ENCODE peak calls at places on chromosomes 13 and 19, in five cellular contexts. P, H, F, Q and B are unnamed samples.

GRCh38 chr19:1130801-1131717 is 27.3 kb downstream of the GPX4 start:
- DNase-seq in P (peak; percentile 42), H (no peak), F (no peak), Q (no peak), B (no peak)

GRCh38 chr19:35704218-35704617 is at the start of gene ZBTB32:
- DNase-seq in P (no peak), H (peak; percentile 77), F (no peak), Q (no peak), B (no peak)

GRCh38 chr13:114043421-114044053 is 69.7 kb upstream of the C13orf46 start:
- DNase-seq in P (no peak), H (no peak), F (peak; percentile 19), Q (peak; percentile 49), B (peak; percentile 83)

GRCh38 chr13:37138169-37138568 is 32.7 kb upstream of the CSNK1A1L start:
- DNase-seq in P (no peak), H (no peak), F (no peak), Q (no peak), B (peak; percentile 74)

GRCh38 chr13:55572862-55573261 is 1567.9 kb upstream of the PRR20A start:
- DNase-seq in P (no peak), H (no peak), F (no peak), Q (no peak), B (no peak)

GRCh38 chr19:54179921-54180452 is 7.0 kb upstream of the TMC4 start:
- DNase-seq in P (no peak), H (peak; percentile 89), F (no peak), Q (no peak), B (no peak)

GRCh38 chr13:110873639-110874507 is 41.0 kb downstream of the ANKRD10 start:
- DNase-seq in P (no peak), H (no peak), F (no peak), Q (no peak), B (no peak)

GRCh38 chr13:39365879-39366278 is 237.1 kb downstream of the LHFPL6 start:
- DNase-seq in P (no peak), H (no peak), F (no peak), Q (no peak), B (no peak)

GRCh38 chr13:100382787-100383186 is 205.8 kb downstream of the GGACT start:
- DNase-seq in P (no peak), H (no peak), F (peak; percentile 4), Q (no peak), B (no peak)

GRCh38 chr13:111202745-111203144 is 87.6 kb downstream of the ARHGEF7 start:
- DNase-seq in P (no peak), H (no peak), F (peak; percentile 41), Q (no peak), B (peak; percentile 87)

GRCh38 chr13:108496364-108497215 is 132.8 kb upstream of the MYO16 start:
- DNase-seq in P (no peak), H (peak; percentile 23), F (no peak), Q (no peak), B (no peak)

GRCh38 chr13:99862243-99862642 is 109.3 kb downstream of the ZIC5 start:
- DNase-seq in P (no peak), H (no peak), F (no peak), Q (no peak), B (no peak)

GRCh38 chr19:30163663-30164062 is 208.5 kb upstream of the ZNF536 start:
- DNase-seq in P (no peak), H (no peak), F (no peak), Q (no peak), B (no peak)

GRCh38 chr19:57302727-57303401 is 17.4 kb upstream of the ZNF543 start:
- DNase-seq in P (no peak), H (no peak), F (no peak), Q (no peak), B (no peak)

GRCh38 chr19:57560049-57560491 is 407 bp upstream of the ZNF550 start:
- DNase-seq in P (no peak), H (no peak), F (no peak), Q (no peak), B (peak; percentile 72)

GRCh38 chr13:89982406-89983085 is 1364.9 kb upstream of the MIR17HG start:
- DNase-seq in P (no peak), H (no peak), F (peak; percentile 12), Q (no peak), B (no peak)

GRCh38 chr19:7500811-7501450 is 12.1 kb upstream of the PEX11G start:
- DNase-seq in P (no peak), H (peak; percentile 78), F (peak; percentile 30), Q (no peak), B (no peak)

GRCh38 chr19:12985049-12985776 is 10.1 kb upstream of the NFIX start:
- DNase-seq in P (peak; percentile 27), H (no peak), F (no peak), Q (peak; percentile 80), B (peak; percentile 54)

GRCh38 chr13:25768726-25769270 is 283.0 kb downstream of the SHISA2 start:
- DNase-seq in P (no peak), H (no peak), F (no peak), Q (no peak), B (no peak)

GRCh38 chr13:58876473-58876872 is 1244.9 kb downstream of the PCDH17 start:
- DNase-seq in P (no peak), H (no peak), F (no peak), Q (no peak), B (no peak)

GRCh38 chr19:42024622-42025111 is 30.6 kb upstream of the ATP1A3 start:
- DNase-seq in P (no peak), H (peak; percentile 40), F (no peak), Q (no peak), B (no peak)

GRCh38 chr19:41376241-41376997 is at the start of gene TMEM91:
- DNase-seq in P (no peak), H (peak; percentile 65), F (no peak), Q (peak; percentile 45), B (no peak)

GRCh38 chr13:95155093-95155492 is 146.2 kb downstream of the ABCC4 start:
- DNase-seq in P (no peak), H (no peak), F (no peak), Q (no peak), B (no peak)

GRCh38 chr13:36447501-36447900 is 15.2 kb downstream of the CCNA1 start:
- DNase-seq in P (no peak), H (no peak), F (no peak), Q (no peak), B (no peak)

GRCh38 chr19:53871448-53871847 is 3.8 kb downstream of the MYADM start:
- DNase-seq in P (no peak), H (no peak), F (no peak), Q (no peak), B (no peak)

GRCh38 chr19:13089139-13089856 is 13.4 kb downstream of the LYL1 start:
- DNase-seq in P (no peak), H (no peak), F (no peak), Q (no peak), B (no peak)

GRCh38 chr13:40528881-40529280 is 137.6 kb downstream of the FOXO1 start:
- DNase-seq in P (no peak), H (no peak), F (no peak), Q (no peak), B (no peak)

GRCh38 chr19:54207908-54208783 is 7.5 kb downstream of the RPS9 start:
- DNase-seq in P (peak; percentile 32), H (no peak), F (no peak), Q (no peak), B (no peak)

GRCh38 chr19:55175117-55175867 is 4.8 kb downstream of the SYT5 start:
- DNase-seq in P (no peak), H (no peak), F (no peak), Q (no peak), B (no peak)

GRCh38 chr19:5679289-5680082 is 830 bp downstream of the MICOS13 start:
- DNase-seq in P (no peak), H (no peak), F (no peak), Q (no peak), B (no peak)
- H3K27ac ChIP-seq in P (peak overlapping the region; percentile 98), H (peak overlapping the region; percentile 44), F (peak overlapping the region; percentile 35), Q (peak overlapping the region; percentile 92), B (no peak overlapping the region)

DNA sequence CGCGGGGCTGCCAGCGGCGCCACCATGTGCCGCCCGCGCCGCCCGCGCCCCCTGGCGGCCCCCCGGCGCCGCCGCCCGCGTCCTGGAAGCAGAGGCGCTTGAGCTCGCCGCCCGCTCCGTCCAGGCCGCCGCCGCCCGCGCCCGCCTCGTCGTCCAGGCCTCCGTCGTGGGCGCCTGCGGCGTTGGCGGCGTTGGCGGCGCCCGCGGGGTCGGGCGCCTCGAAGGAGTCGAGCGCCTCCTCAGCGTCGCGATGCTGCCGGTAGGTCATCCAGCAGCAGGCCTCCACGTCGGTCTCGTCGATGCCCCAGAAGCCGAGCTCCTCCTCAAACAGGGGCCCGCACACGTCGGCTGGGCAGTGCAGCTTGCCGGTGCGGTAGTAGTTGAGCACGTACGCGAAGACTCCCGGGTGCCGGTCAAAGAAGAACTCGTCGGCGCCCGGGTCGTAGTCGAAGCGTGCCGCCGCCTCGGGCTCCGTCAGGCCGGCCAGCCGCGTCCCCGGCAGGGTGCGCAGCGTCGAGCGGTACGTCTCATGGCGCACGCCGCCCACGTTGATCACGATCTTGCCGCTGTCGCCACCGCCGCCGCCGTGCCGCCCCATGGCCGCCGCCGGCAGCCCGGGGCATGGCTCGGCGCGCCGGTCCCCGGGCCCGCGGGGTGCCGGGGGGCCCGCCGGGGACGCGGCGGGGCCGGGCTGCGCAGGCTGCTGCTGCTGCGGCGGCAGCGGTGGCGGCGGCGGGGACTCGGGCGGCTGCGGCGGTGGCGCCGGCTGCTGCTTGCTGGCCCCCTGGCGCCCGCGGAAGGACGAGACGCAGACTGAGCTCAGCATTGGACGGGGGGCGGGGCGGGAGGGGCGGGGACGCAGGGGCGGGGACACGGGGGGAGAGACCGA is 676 bp downstream of the KCNC3 start:
- DNase-seq in P (no peak), H (peak; percentile 48), F (no peak), Q (no peak), B (no peak)
- H3K4me1 ChIP-seq in P (peaks cover 51% of the 10 kb centered on the region), H (peaks cover 33% of the 10 kb centered on the region), F (no peaks in the 10 kb centered on the region), Q (peaks cover 22% of the 10 kb centered on the region), B (peaks cover 3% of the 10 kb centered on the region)

DNA sequence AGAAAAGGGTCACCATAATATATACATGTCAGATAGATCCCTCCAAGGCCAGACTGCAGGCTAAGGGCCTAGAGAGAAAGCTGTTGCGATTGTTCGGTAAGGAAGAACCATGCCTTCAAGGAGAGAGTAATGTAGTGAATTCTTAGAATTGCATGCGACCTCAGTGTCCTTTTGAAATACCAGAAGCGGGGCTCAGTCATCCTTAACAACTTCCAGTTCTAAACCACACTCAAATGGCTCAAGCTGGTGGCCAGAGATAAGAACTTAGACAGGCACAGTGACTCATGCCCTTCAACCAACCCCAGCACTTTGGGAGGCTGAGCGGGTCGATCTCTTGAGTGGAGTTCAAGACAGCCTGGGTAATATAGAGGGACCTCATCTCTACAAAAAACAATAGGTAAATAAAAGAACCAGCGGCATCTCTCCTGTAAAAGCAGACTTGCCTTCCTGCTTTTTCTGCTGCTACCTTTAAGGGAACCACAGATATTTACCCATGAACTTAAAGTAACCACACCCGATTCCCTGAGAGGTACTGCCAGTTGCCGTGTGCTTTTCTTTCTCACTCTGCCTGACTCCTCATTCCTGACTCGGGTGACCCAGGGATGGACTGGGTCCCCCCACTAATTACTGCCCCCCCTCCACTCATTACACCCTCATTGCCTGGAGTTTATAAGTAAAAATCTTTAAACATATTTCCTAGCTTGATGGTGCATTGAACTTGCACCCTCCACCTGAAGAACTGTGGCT is 15.4 kb upstream of the SIGLEC6 start:
- DNase-seq in P (no peak), H (no peak), F (no peak), Q (no peak), B (peak; percentile 37)
- H3K27me3 ChIP-seq in P (peaks cover 4% of the 10 kb centered on the region), H (no peaks in the 10 kb centered on the region), F (no peaks in the 10 kb centered on the region), Q (no peaks in the 10 kb centered on the region), B (peaks cover 2% of the 10 kb centered on the region)

DNA sequence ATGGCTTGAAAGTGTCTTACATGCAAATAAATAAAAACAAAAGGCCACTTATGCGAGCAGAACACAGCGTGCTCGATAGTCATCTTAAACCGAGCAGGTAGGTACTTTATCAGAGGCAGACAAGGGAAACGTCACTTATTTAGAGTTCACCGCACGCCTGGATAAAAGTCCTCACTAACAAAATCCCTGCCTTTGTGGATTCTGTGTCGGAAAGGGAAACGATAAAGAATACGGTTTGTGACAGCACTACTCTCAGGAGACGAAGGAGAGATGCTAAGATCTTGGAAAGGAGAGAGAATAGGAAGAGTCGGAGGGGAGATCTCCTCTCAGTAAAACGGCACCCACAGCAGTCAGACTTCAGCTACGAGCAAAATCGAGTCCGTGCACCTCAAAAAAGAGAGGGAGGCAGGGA is 581 bp downstream of the RCBTB1 start:
- DNase-seq in P (no peak), H (no peak), F (no peak), Q (no peak), B (no peak)
- H3K27ac ChIP-seq in P (peak overlapping the region; percentile 71), H (peak overlapping the region; percentile 68), F (peak overlapping the region; percentile 80), Q (no peak overlapping the region), B (peak overlapping the region; percentile 45)